ENCODE peak calls at places on chromosomes 11 and 22, in four cellular contexts. A is fibroblast of mammary gland; N is effector CD4-positive, alpha-beta T cell; B is HFF-Myc. W is an unnamed sample.
A peak's percentile ranks its signal among the peaks of the same experiment; 100 is the strongest.

GRCh38 chr11:126884192-126884973 is 116.2 kb downstream of the KIRREL3 start:
- DNase-seq in A (no peak), N (no peak), B (no peak), W (no peak)

GRCh38 chr22:35862697-35863096 is 145.0 kb downstream of the APOL5 start:
- DNase-seq in A (no peak), N (no peak), B (no peak), W (no peak)

GRCh38 chr11:29334781-29335140 is 682.1 kb downstream of the KCNA4 start:
- DNase-seq in A (no peak), N (no peak), B (no peak), W (no peak)

GRCh38 chr11:75578977-75579376 is 16.9 kb downstream of the SERPINH1 start:
- DNase-seq in A (no peak), N (no peak), B (no peak), W (no peak)

GRCh38 chr11:2523821-2524391 is 79.1 kb downstream of the KCNQ1 start:
- DNase-seq in A (no peak), N (no peak), B (no peak), W (no peak)

GRCh38 chr11:103683581-103683980 is 352.9 kb upstream of the DDI1 start:
- DNase-seq in A (peak; percentile 76), N (no peak), B (no peak), W (no peak)

GRCh38 chr11:37712246-37712645 is 1114.2 kb upstream of the RAG2 start:
- DNase-seq in A (no peak), N (no peak), B (no peak), W (no peak)

GRCh38 chr11:47234669-47235075 is 13.9 kb downstream of the ACP2 start:
- DNase-seq in A (peak; percentile 45), N (peak; percentile 54), B (no peak), W (no peak)

GRCh38 chr11:130037058-130037457 is 32.6 kb upstream of the APLP2 start:
- DNase-seq in A (peak; percentile 80), N (no peak), B (peak; percentile 38), W (peak; percentile 43)

GRCh38 chr11:72626637-72626936 is 47.6 kb downstream of the PDE2A start:
- DNase-seq in A (no peak), N (no peak), B (no peak), W (no peak)

GRCh38 chr11:2807276-2807681 is 78.3 kb downstream of the CDKN1C start:
- DNase-seq in A (no peak), N (peak; percentile 1), B (no peak), W (no peak)

GRCh38 chr22:21669026-21669425 is 3.2 kb downstream of the PPIL2 start:
- DNase-seq in A (no peak), N (no peak), B (no peak), W (no peak)

GRCh38 chr11:79060081-79060480 is 380.7 kb downstream of the TENM4 start:
- DNase-seq in A (no peak), N (no peak), B (no peak), W (no peak)

GRCh38 chr11:86629070-86629706 is 43.2 kb downstream of the ME3 start:
- DNase-seq in A (peak; percentile 84), N (no peak), B (no peak), W (peak; percentile 73)

GRCh38 chr11:120079750-120080610 is 57.9 kb downstream of the TRIM29 start:
- DNase-seq in A (no peak), N (no peak), B (no peak), W (no peak)

GRCh38 chr11:120270386-120270785 is 30.4 kb downstream of the POU2F3 start:
- DNase-seq in A (peak; percentile 45), N (no peak), B (no peak), W (no peak)

GRCh38 chr11:60396790-60397189 is 531 bp downstream of the MS4A14 start:
- DNase-seq in A (no peak), N (no peak), B (no peak), W (no peak)

GRCh38 chr11:117097567-117098268 is 510 bp downstream of the SIK3 start:
- DNase-seq in A (no peak), N (peak; percentile 12), B (no peak), W (peak; percentile 20)

GRCh38 chr11:30635401-30635989 is 49.3 kb upstream of the MPPED2 start:
- DNase-seq in A (no peak), N (no peak), B (no peak), W (no peak)

GRCh38 chr11:130208241-130209127 is 48.9 kb downstream of the ST14 start:
- DNase-seq in A (no peak), N (no peak), B (no peak), W (no peak)

W was measured in fibroblast of gingiva.